ENCODE peak calls at places on chromosomes 7 and 10, in nine cellular contexts. N is heart left ventricle, Q is lower leg skin, A is A549, S is stomach, P is tibial nerve, F is adrenal gland, C is IMR-90, V is body of pancreas. X is an unnamed sample.
A peak's percentile ranks its signal among the peaks of the same experiment; 100 is the strongest.

GRCh38 chr7:80312139-80312661 is 177.6 kb downstream of the GNAI1 start:
- DNase-seq in N (no peak), Q (no peak), A (peak; percentile 79), S (no peak), P (no peak), F (peak; percentile 58), C (peak; percentile 94), V (peak; percentile 39), X (no peak)

GRCh38 chr10:3761111-3761686 is 23.8 kb downstream of the KLF6 start:
- DNase-seq in N (no peak), Q (peak; percentile 32), A (no peak), S (no peak), P (no peak), F (no peak), C (peak; percentile 29), V (no peak), X (no peak)

GRCh38 chr7:21013765-21014502 is 227.2 kb upstream of the SP8 start:
- DNase-seq in N (no peak), Q (no peak), A (no peak), S (no peak), P (no peak), F (no peak), C (no peak), V (no peak), X (no peak)

GRCh38 chr7:64114791-64115190 is 69.6 kb downstream of the ZNF727 start:
- DNase-seq in N (no peak), Q (no peak), A (no peak), S (no peak), P (no peak), F (no peak), C (no peak), V (no peak), X (no peak)

GRCh38 chr7:2412587-2413201 is 9.3 kb downstream of the CHST12 start:
- DNase-seq in N (no peak), Q (no peak), A (no peak), S (no peak), P (no peak), F (no peak), C (peak; percentile 30), V (no peak), X (no peak)

GRCh38 chr10:58237014-58237830 is 30.5 kb downstream of the IPMK start:
- DNase-seq in N (no peak), Q (no peak), A (peak; percentile 76), S (no peak), P (no peak), F (no peak), C (peak; percentile 92), V (no peak), X (no peak)

GRCh38 chr10:128875955-128876354 is 591.1 kb upstream of the MGMT start:
- DNase-seq in N (no peak), Q (peak; percentile 88), A (no peak), S (no peak), P (no peak), F (no peak), C (no peak), V (no peak), X (no peak)

GRCh38 chr10:127888526-127889312 is 4.0 kb downstream of the CLRN3 start:
- DNase-seq in N (no peak), Q (peak; percentile 62), A (no peak), S (no peak), P (no peak), F (no peak), C (no peak), V (no peak), X (no peak)

GRCh38 chr7:1192171-1192676 is 32.2 kb upstream of the ZFAND2A start:
- DNase-seq in N (no peak), Q (no peak), A (peak; percentile 50), S (no peak), P (no peak), F (no peak), C (peak; percentile 95), V (no peak), X (no peak)

GRCh38 chr10:133357293-133358151 is at the start of gene FUOM:
- DNase-seq in N (peak; percentile 69), Q (no peak), A (peak; percentile 48), S (no peak), P (no peak), F (peak; percentile 45), C (peak; percentile 29), V (peak; percentile 45), X (no peak)

GRCh38 chr10:9149134-9149533 is 1094.6 kb downstream of the GATA3 start:
- DNase-seq in N (no peak), Q (no peak), A (no peak), S (no peak), P (no peak), F (no peak), C (no peak), V (no peak), X (no peak)

GRCh38 chr10:103781329-103782061 is 73.9 kb downstream of the SH3PXD2A start:
- DNase-seq in N (peak; percentile 19), Q (no peak), A (peak; percentile 69), S (no peak), P (no peak), F (no peak), C (peak; percentile 99), V (no peak), X (no peak)

GRCh38 chr7:16579216-16579615 is 52.6 kb downstream of the LRRC72 start:
- DNase-seq in N (no peak), Q (no peak), A (no peak), S (no peak), P (no peak), F (no peak), C (no peak), V (no peak), X (no peak)

GRCh38 chr7:19377611-19378339 is 232.6 kb upstream of the FERD3L start:
- DNase-seq in N (no peak), Q (no peak), A (no peak), S (no peak), P (no peak), F (no peak), C (peak; percentile 90), V (no peak), X (no peak)

GRCh38 chr10:115948415-115948814 is 324.6 kb downstream of the GFRA1 start:
- DNase-seq in N (no peak), Q (no peak), A (peak; percentile 13), S (no peak), P (no peak), F (no peak), C (peak; percentile 33), V (no peak), X (no peak)

GRCh38 chr10:129972145-129972965 is 8.3 kb upstream of the EBF3 start:
- DNase-seq in N (no peak), Q (no peak), A (no peak), S (no peak), P (no peak), F (no peak), C (no peak), V (no peak), X (no peak)

DNA sequence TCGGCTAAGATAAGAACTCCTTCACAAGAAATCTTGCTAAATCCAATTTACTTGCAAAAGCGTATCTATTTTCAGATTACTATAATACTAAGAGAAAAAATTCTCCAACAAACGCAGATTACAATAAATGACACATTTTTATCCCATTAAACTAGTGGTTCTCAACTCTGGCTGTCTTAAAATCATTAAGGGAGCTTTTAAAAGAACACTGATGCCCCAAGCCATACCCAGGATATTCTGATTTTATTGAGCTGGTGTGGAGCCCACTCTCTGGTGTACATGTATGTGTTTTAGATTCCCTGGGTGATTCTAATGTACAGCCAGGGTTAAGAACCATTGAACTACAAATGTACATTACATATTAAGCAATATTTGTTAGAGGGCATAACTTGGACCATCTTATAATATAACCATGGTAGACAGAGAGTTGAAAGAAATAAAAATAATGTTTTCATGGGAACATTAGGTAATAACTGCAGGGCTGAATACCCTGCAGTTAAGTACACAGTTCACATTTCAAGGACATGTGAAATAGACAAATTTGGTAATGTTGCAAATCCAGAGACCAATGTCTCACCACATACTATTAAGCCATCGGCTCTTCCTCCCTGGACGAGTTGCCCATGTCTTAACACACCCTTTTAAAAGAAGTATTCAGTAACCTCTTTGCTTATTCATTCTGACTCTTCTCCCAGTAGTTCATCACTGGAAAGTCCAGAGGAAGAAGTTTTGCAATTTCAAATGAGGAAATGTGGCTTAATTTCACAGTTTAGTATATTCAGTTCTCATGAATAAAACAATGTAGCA is 6.2 kb downstream of the GSAP start:
- DNase-seq in N (no peak), Q (no peak), A (peak; percentile 83), S (no peak), P (no peak), F (no peak), C (peak; percentile 87), V (no peak), X (no peak)
- TF ChIP-seq POLR2A in N (no peak), Q (no peak), A (no peak), S (no peak), P (no peak), F (no peak), C (no peak), V (no peak), X (no peak)

GRCh38 chr10:71295641-71296040 is 23.4 kb upstream of the SLC29A3 start:
- DNase-seq in N (no peak), Q (no peak), A (no peak), S (no peak), P (no peak), F (no peak), C (no peak), V (no peak), X (no peak)
- TF ChIP-seq POLR2A in N (no peak), Q (no peak), A (no peak), S (no peak), P (no peak), F (no peak), C (no peak), V (no peak), X (no peak)

DNA sequence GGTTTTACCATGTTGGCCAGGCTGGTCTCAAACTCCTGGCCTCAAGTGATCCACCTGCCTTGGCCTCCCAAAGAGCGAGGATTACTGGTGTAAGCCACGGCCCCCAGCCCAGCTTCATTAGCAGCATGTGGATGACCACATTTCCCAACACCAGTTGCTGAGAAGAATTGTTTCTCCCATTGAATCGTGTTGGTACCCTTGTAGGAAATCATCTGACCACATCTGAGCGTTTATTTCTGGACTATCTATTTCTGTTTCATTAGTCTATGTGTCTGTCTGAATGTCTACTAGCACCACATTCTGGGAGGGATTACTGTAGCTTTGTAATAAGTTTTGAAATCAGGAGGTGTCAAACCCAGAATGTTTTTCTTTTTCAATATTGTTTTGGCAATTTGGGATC is 89.6 kb downstream of the LCOR start:
- DNase-seq in N (no peak), Q (no peak), A (no peak), S (no peak), P (no peak), F (no peak), C (no peak), V (no peak), X (no peak)
- TF ChIP-seq POLR2A in N (no peak), Q (no peak), A (no peak), S (no peak), P (no peak), F (no peak), C (no peak), V (no peak), X (no peak)

DNA sequence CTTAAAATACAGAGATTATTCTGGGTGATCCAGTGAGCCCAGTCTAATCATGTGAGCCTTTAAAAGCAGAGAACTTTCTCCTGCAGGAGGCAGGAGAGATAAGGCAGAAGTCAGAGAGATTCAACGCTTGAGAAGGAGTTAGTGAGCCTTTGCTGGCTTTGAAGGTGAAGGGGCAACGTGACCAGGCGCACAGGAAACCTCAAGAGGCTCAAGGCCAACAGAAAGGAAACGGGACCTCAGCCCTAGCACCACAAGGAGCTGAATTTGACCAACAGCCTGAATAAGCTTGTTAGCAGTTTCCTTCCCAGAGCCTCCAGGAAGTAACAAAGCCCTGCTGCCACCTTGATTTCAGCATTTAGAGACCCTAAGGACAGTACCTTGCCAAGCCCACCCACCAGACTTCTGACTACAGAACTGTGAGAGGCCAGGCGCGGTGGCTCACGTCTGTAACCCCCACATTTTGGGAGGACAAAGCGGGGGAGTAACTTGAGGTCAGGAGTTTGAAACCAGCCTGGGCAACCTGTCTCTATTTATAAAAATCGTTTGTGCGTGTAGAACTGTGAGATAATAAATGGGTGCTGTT is 87.3 kb upstream of the KAT6B start:
- DNase-seq in N (no peak), Q (peak; percentile 61), A (peak; percentile 17), S (no peak), P (no peak), F (no peak), C (peak; percentile 16), V (no peak), X (no peak)
- TF ChIP-seq POLR2A in N (no peak), Q (no peak), A (no peak), S (no peak), P (no peak), F (no peak), C (no peak), V (no peak), X (no peak)